ENCODE peak calls at places on chromosomes 7 and 10, in four cellular contexts. G is iris pigment epithelial cell, K is NCI-H1436, V is amniotic epithelial cell. N is an unnamed sample.

GRCh38 chr7:151889406-151890354 is 12.8 kb upstream of the PRKAG2 start:
- DNase-seq in G (no peak), K (no peak), V (no peak), N (no peak)

GRCh38 chr10:49347827-49348226 is 48.1 kb downstream of the DRGX start:
- DNase-seq in G (no peak), K (no peak), V (no peak), N (no peak)

GRCh38 chr7:78018541-78019456 is 220.2 kb downstream of the PHTF2 start:
- DNase-seq in K (no peak), V (peak; percentile 21), G (peak; percentile 31), N (peak; percentile 23)

GRCh38 chr10:75957721-75958120 is 526.3 kb downstream of the LRMDA start:
- DNase-seq in K (no peak), V (no peak), G (no peak), N (no peak)

GRCh38 chr7:21542891-21543527 is at the start of gene DNAH11:
- DNase-seq in K (peak; percentile 65), V (peak; percentile 10), G (peak; percentile 40), N (peak; percentile 14)

GRCh38 chr10:34861293-34862004 is 46.4 kb upstream of the PARD3 start:
- DNase-seq in K (peak; percentile 62), G (peak; percentile 9), V (no peak), N (peak; percentile 39)

GRCh38 chr7:108600399-108600798 is 30.7 kb downstream of the DNAJB9 start:
- DNase-seq in G (no peak), K (no peak), V (no peak), N (no peak)

GRCh38 chr10:119199231-119199992 is 8.0 kb upstream of the GRK5 start:
- DNase-seq in K (peak; percentile 61), V (peak; percentile 87), G (peak; percentile 89), N (peak; percentile 90)

GRCh38 chr10:73650537-73651331 is 5.1 kb downstream of the SYNPO2L start:
- DNase-seq in K (no peak), V (peak; percentile 91), G (peak; percentile 77), N (peak; percentile 80)

GRCh38 chr7:46032936-46033335 is 111.9 kb upstream of the IGFBP3 start:
- DNase-seq in V (peak; percentile 9), K (no peak), G (peak; percentile 67), N (peak; percentile 53)

GRCh38 chr7:158109364-158110033 is 478.1 kb downstream of the PTPRN2 start:
- DNase-seq in V (no peak), K (no peak), G (no peak), N (no peak)

N was measured in fibroblast of villous mesenchyme.